ENCODE peak calls at places on chromosomes 6 and 20, in eight cellular contexts. R is right lobe of liver, U is H9, C is left ventricle myocardium inferior, O is nephron progenitor cell, W is MCF 10A, X is K562, I is endothelial cell. Y is an unnamed sample.

GRCh38 chr6:90080876-90081464 is 186.7 kb downstream of the GJA10 start:
- DNase-seq in R (no peak), U (no peak), C (no peak), O (no peak), W (no peak), X (no peak), I (no peak), Y (no peak)

GRCh38 chr20:19236371-19237055 is 24.1 kb downstream of the SLC24A3 start:
- DNase-seq in R (no peak), U (no peak), C (no peak), O (no peak), W (no peak), X (no peak), I (no peak), Y (no peak)

GRCh38 chr6:76940186-76940585 is 523.1 kb downstream of the HTR1B start:
- DNase-seq in R (no peak), U (no peak), C (no peak), O (no peak), W (peak), X (no peak), I (no peak), Y (no peak)

GRCh38 chr6:108163267-108163643 is 2.6 kb upstream of the NR2E1 start:
- DNase-seq in R (no peak), U (peak), C (no peak), O (no peak), W (peak), X (no peak), I (no peak), Y (no peak)

GRCh38 chr6:54111341-54111740 is at the start of gene MLIP:
- DNase-seq in R (no peak), U (no peak), C (no peak), O (no peak), W (no peak), X (no peak), I (no peak), Y (no peak)

GRCh38 chr20:31822421-31823330 is 3.5 kb downstream of the MYLK2 start:
- DNase-seq in R (peak), U (peak), C (peak), O (peak), W (peak), X (peak), I (peak), Y (peak)

GRCh38 chr20:38355161-38356012 is 9.1 kb downstream of the LBP start:
- DNase-seq in R (peak), U (peak), C (no peak), O (no peak), W (no peak), X (no peak), I (no peak), Y (no peak)

GRCh38 chr6:138229072-138229471 is 10.8 kb upstream of the PBOV1 start:
- DNase-seq in R (no peak), U (no peak), C (no peak), O (no peak), W (no peak), X (no peak), I (no peak), Y (no peak)

GRCh38 chr6:17410281-17410680 is 16.9 kb downstream of the CAP2 start:
- DNase-seq in R (no peak), U (no peak), C (no peak), O (no peak), W (no peak), X (no peak), I (no peak), Y (no peak)

GRCh38 chr20:40941023-40941655 is 87.5 kb upstream of the TOP1 start:
- DNase-seq in R (no peak), U (no peak), C (no peak), O (no peak), W (no peak), X (no peak), I (no peak), Y (no peak)

GRCh38 chr6:132504757-132505156 is 8.2 kb downstream of the STX7 start:
- DNase-seq in R (no peak), U (no peak), C (no peak), O (no peak), W (no peak), X (no peak), I (no peak), Y (no peak)

GRCh38 chr20:63977392-63978276 is 1.8 kb downstream of the SAMD10 start:
- DNase-seq in R (peak), U (peak), C (no peak), O (no peak), W (peak), X (peak), I (no peak), Y (peak)

GRCh38 chr6:116251568-116252384 is 2.1 kb downstream of the TSPYL4 start:
- DNase-seq in R (no peak), U (peak), C (no peak), O (no peak), W (peak), X (no peak), I (no peak), Y (no peak)

GRCh38 chr6:161011509-161012480 is 20.2 kb downstream of the MAP3K4 start:
- DNase-seq in R (no peak), U (peak), C (no peak), O (no peak), W (no peak), X (no peak), I (no peak), Y (no peak)

GRCh38 chr6:125802943-125803377 is 12.2 kb downstream of the NCOA7 start:
- DNase-seq in R (no peak), U (no peak), C (no peak), O (no peak), W (no peak), X (no peak), I (no peak), Y (no peak)

GRCh38 chr20:41258489-41258888 is 59.0 kb downstream of the ZHX3 start:
- DNase-seq in R (no peak), U (no peak), C (no peak), O (no peak), W (no peak), X (no peak), I (no peak), Y (no peak)

GRCh38 chr20:17710379-17711305 is 10.9 kb downstream of the BANF2 start:
- DNase-seq in R (peak), U (no peak), C (peak), O (peak), W (no peak), X (peak), I (no peak), Y (peak)

GRCh38 chr6:67698534-67698933 is 936.5 kb upstream of the ADGRB3 start:
- DNase-seq in R (no peak), U (no peak), C (no peak), O (no peak), W (no peak), X (no peak), I (no peak), Y (no peak)

GRCh38 chr20:20446613-20447012 is 78.7 kb downstream of the INSM1 start:
- DNase-seq in R (no peak), U (no peak), C (no peak), O (no peak), W (no peak), X (no peak), I (no peak), Y (no peak)

GRCh38 chr6:119727504-119728219 is 378.1 kb upstream of the MAN1A1 start:
- DNase-seq in R (no peak), U (peak), C (no peak), O (no peak), W (peak), X (no peak), I (no peak), Y (no peak)

GRCh38 chr6:56900784-56901183 is 54.1 kb upstream of the BEND6 start:
- DNase-seq in R (no peak), U (no peak), C (no peak), O (no peak), W (no peak), X (no peak), I (no peak), Y (no peak)

GRCh38 chr6:113584767-113585166 is 272.4 kb upstream of the MARCKS start:
- DNase-seq in R (no peak), U (no peak), C (no peak), O (no peak), W (no peak), X (no peak), I (no peak), Y (no peak)

GRCh38 chr6:127606131-127606562 is 29.2 kb downstream of the C6orf58 start:
- DNase-seq in R (no peak), U (peak), C (no peak), O (peak), W (peak), X (no peak), I (peak), Y (peak)

GRCh38 chr6:37083243-37084138 is 78.0 kb downstream of the FGD2 start:
- DNase-seq in R (peak), U (no peak), C (peak), O (no peak), W (peak), X (peak), I (no peak), Y (no peak)

GRCh38 chr20:17642404-17643269 is 39.4 kb downstream of the RRBP1 start:
- DNase-seq in R (no peak), U (no peak), C (no peak), O (no peak), W (no peak), X (no peak), I (no peak), Y (no peak)

GRCh38 chr6:122838060-122838780 is 49.2 kb downstream of the SMPDL3A start:
- DNase-seq in R (no peak), U (no peak), C (no peak), O (no peak), W (peak), X (no peak), I (no peak), Y (no peak)

DNA sequence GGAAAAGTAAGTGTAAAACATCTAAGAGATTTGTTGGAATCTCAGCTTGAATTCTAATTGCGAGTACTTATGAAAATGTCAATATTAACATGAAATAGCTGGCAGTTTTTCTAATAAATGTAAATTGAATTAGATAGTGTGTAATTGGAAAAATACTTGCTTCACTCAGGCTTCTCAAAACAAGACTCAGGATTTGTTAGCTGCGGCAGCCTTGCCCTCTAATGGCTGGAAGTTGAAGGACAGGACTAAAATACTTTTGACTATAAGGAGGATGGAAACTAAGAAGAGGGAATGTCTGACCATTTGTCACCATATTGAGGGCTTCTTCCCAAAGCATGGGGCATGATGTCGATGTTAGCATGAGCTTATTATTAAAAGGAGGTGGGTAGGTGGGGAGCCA is 227.0 kb downstream of the UST start:
- DNase-seq in R (no peak), U (no peak), C (no peak), O (peak), W (peak), X (no peak), I (no peak), Y (no peak)
- TF ChIP-seq CTCF in R (peak), U (peak), C (peak), O (peak), W (peak), X (peak), I (peak), Y (peak)

GRCh38 chr20:35561268-35561667 is 19.4 kb downstream of the ERGIC3 start:
- DNase-seq in R (no peak), U (peak), C (no peak), O (peak), W (peak), X (peak), I (peak), Y (peak)
- TF ChIP-seq CTCF in R (peak), U (peak), C (peak), O (peak), W (no peak), X (peak), I (no peak), Y (no peak)

GRCh38 chr20:49277786-49278035 is 146 bp downstream of the ZNFX1 start:
- DNase-seq in R (no peak), U (no peak), C (no peak), O (no peak), W (no peak), X (no peak), I (no peak), Y (no peak)

GRCh38 chr20:49278817-49279676 is 1.2 kb upstream of the ZNFX1 start:
- DNase-seq in R (no peak), U (no peak), C (no peak), O (peak), W (peak), X (peak), I (peak), Y (peak)

GRCh38 chr20:49276895-49277785 is 717 bp downstream of the ZNFX1 start:
- DNase-seq in R (peak), U (no peak), C (peak), O (peak), W (peak), X (peak), I (peak), Y (peak)

GRCh38 chr20:49279677-49280462 is 2.0 kb upstream of the ZNFX1 start:
- DNase-seq in R (no peak), U (no peak), C (no peak), O (no peak), W (peak), X (no peak), I (no peak), Y (no peak)

GRCh38 chr20:49278036-49278816 is at the start of gene ZNFX1:
- DNase-seq in R (peak), U (peak), C (peak), O (peak), W (peak), X (peak), I (peak), Y (peak)
- TF ChIP-seq CTCF in R (no peak), U (peak), C (peak), O (no peak), W (no peak), X (peak), I (no peak), Y (no peak)

GRCh38 chr20:60361761-60362410 is 403.7 kb downstream of the CDH26 start:
- DNase-seq in R (no peak), U (no peak), C (no peak), O (no peak), W (no peak), X (no peak), I (no peak), Y (no peak)
- TF ChIP-seq CTCF in R (no peak), U (no peak), C (no peak), O (no peak), W (no peak), X (no peak), I (no peak), Y (no peak)

GRCh38 chr6:4545929-4546328 is 230.3 kb upstream of the CDYL start:
- DNase-seq in R (no peak), U (no peak), C (no peak), O (no peak), W (no peak), X (no peak), I (no peak), Y (no peak)

GRCh38 chr6:4543596-4543995 is 232.6 kb upstream of the CDYL start:
- DNase-seq in R (no peak), U (no peak), C (no peak), O (no peak), W (no peak), X (no peak), I (no peak), Y (no peak)
- TF ChIP-seq CTCF in R (no peak), U (no peak), C (no peak), O (no peak), W (no peak), X (no peak), I (no peak), Y (no peak)

GRCh38 chr6:167781066-167781767 is 45.5 kb upstream of the AFDN start:
- DNase-seq in R (no peak), U (no peak), C (no peak), O (no peak), W (peak), X (no peak), I (no peak), Y (no peak)
- TF ChIP-seq CTCF in R (no peak), U (no peak), C (no peak), O (no peak), W (no peak), X (no peak), I (no peak), Y (no peak)

DNA sequence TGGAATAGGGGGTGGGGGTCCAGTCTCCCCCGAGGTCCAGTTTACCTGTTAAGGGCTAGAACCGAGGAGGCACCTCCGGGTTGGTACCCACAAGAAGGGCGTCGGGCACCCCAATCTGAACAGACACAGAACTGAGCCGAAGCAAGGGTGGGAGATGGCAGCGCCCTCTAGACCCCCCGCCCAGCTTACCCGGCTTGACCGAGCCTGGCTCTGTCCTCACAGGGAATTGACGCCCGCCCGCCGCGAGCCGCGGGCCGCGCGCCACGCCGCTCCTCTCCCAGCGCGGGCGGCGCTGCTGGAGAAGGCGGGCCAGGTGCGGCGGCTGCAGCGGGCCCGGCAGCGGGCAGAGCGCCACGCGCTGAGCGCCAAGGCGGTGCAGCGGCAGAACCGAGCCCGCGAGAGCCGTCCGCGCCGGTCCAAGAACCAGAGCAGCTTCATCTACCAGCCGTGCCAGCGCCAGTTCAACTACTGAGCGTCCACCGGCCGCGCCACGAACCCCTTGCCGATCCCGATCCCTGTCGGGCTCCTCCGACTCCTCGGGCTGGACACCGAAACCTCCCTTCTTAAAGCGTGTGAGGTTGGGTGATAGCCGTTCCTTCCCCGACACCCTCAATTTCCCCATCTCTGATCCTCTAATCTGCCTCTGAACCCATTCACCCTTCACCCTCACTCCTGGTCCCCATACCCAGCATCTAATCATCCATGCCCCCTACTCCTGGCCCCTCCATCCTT is 5.9 kb downstream of the TP53INP2 start:
- DNase-seq in R (peak), U (peak), C (peak), O (peak), W (peak), X (peak), I (peak), Y (peak)
- TF ChIP-seq CTCF in R (peak), U (peak), C (no peak), O (no peak), W (peak), X (no peak), I (no peak), Y (no peak)

DNA sequence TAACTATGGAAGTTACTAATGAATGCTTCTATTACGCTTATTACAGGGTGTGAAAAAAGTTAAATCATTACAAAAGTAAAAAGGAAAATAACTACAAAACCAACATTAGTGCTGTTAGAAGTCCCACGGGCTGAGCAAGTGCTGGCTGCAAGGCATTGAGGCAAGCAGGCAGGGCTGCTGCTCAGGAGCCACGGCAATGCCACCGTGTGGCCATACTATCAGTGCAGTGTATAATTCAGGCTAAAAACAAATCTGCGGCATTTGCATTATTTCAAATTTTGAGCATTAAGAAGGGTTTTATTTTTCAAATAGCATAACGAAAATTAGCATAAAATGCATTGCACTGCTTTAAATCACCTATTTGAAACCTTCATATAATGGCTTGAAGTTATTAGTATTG is 17.1 kb downstream of the IFNGR1 start:
- DNase-seq in R (no peak), U (no peak), C (no peak), O (peak), W (no peak), X (no peak), I (no peak), Y (no peak)
- TF ChIP-seq CTCF in R (no peak), U (peak), C (peak), O (peak), W (no peak), X (peak), I (no peak), Y (no peak)

GRCh38 chr6:63816401-63816975 is 180.9 kb downstream of the PHF3 start:
- DNase-seq in R (no peak), U (no peak), C (no peak), O (no peak), W (no peak), X (no peak), I (no peak), Y (no peak)

GRCh38 chr6:63817492-63818050 is 182.0 kb downstream of the PHF3 start:
- DNase-seq in R (no peak), U (no peak), C (no peak), O (no peak), W (no peak), X (no peak), I (no peak), Y (no peak)

GRCh38 chr6:63814459-63814858 is 178.9 kb downstream of the PHF3 start:
- DNase-seq in R (no peak), U (no peak), C (no peak), O (no peak), W (no peak), X (no peak), I (no peak), Y (no peak)

GRCh38 chr6:63819831-63820230 is 184.2 kb downstream of the PHF3 start:
- DNase-seq in R (no peak), U (no peak), C (no peak), O (no peak), W (no peak), X (no peak), I (no peak), Y (no peak)

DNA sequence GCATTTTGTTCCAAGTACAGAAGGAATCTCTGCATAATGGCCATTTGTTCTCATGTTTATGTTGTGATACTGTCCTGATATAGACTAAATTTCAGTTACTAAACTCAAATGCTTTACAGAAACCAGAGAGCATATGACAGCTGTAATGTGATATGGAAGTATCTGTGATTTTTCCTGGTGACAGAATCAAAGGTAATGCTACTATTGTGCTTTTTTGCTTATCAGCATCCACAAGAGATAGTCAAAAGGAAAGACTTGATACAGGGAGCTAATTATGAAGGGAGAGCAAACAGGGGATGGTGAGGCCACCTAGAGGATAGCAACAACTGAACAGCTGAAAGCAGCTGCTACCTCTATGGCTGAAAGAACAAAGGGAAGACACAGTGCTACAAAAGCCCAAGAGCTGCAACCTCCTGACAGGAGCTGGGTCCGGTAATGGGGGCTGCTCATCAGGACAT is 181.4 kb downstream of the PHF3 start:
- DNase-seq in R (no peak), U (peak), C (no peak), O (no peak), W (peak), X (no peak), I (no peak), Y (peak)
- TF ChIP-seq CTCF in R (no peak), U (peak), C (no peak), O (no peak), W (no peak), X (no peak), I (no peak), Y (no peak)